ENCODE peak calls at places on chromosomes 12 and 14, in five cellular contexts. N, B, M, S and K are unnamed samples.

GRCh38 chr14:99658218-99658617 is 13.3 kb downstream of the HHIPL1 start:
- DNase-seq in N (no peak), M (no peak), S (no peak), B (no peak), K (no peak)

GRCh38 chr12:120470150-120470817 is 736 bp upstream of the SRSF9 start:
- DNase-seq in S (peak; percentile 29), M (no peak), N (no peak), B (peak; percentile 25), K (no peak)

GRCh38 chr12:99131761-99132199 is 486.7 kb downstream of the APAF1 start:
- DNase-seq in M (no peak), B (no peak), N (no peak), S (peak; percentile 14), K (no peak)

GRCh38 chr14:96584199-96584906 is 82.2 kb downstream of the PAPOLA start:
- DNase-seq in N (peak; percentile 40), M (no peak), S (peak; percentile 9), B (peak; percentile 80), K (no peak)

GRCh38 chr12:124927325-124928094 is 13.1 kb upstream of the UBC start:
- DNase-seq in M (no peak), S (peak; percentile 92), N (no peak), B (peak; percentile 82), K (no peak)

GRCh38 chr14:20612403-20612802 is 21.2 kb upstream of the RNASE12 start:
- DNase-seq in M (no peak), S (no peak), B (peak; percentile 51), N (no peak), K (no peak)

GRCh38 chr14:29802211-29802610 is 125.4 kb downstream of the PRKD1 start:
- DNase-seq in B (no peak), N (no peak), M (no peak), S (no peak), K (no peak)

GRCh38 chr14:53964249-53964648 is 7.6 kb upstream of the BMP4 start:
- DNase-seq in N (no peak), M (no peak), B (no peak), S (peak; percentile 61), K (no peak)

GRCh38 chr14:37583358-37584210 is 11.5 kb downstream of the FOXA1 start:
- DNase-seq in N (peak; percentile 57), B (no peak), S (no peak), M (no peak), K (no peak)

GRCh38 chr12:9244894-9245293 is 36.7 kb upstream of the PZP start:
- DNase-seq in M (no peak), N (no peak), S (no peak), B (no peak), K (no peak)

GRCh38 chr14:106790189-106791036 is 1264.0 kb downstream of the TMEM121 start:
- DNase-seq in B (peak; percentile 77), N (peak; percentile 28), M (no peak), S (peak; percentile 1), K (peak; percentile 57)

GRCh38 chr14:102917056-102917385 is 5.4 kb upstream of the AMN start:
- DNase-seq in B (peak; percentile 90), M (no peak), S (no peak), N (no peak), K (no peak)

GRCh38 chr14:96249016-96249415 is 7.0 kb upstream of the BDKRB1 start:
- DNase-seq in N (no peak), S (peak; percentile 92), M (peak; percentile 87), B (no peak), K (no peak)

GRCh38 chr12:93199831-93200236 is 177.9 kb upstream of the NUDT4 start:
- DNase-seq in S (no peak), B (no peak), N (no peak), M (no peak), K (no peak)

GRCh38 chr14:22554706-22555572 is 34.1 kb downstream of the DAD1 start:
- DNase-seq in B (no peak), M (no peak), S (no peak), N (no peak), K (no peak)

GRCh38 chr12:15405601-15406000 is 83.3 kb downstream of the PTPRO start:
- DNase-seq in M (no peak), S (no peak), B (no peak), N (no peak), K (no peak)

GRCh38 chr12:41202051-41202450 is 13.9 kb downstream of the PDZRN4 start:
- DNase-seq in B (no peak), S (no peak), M (no peak), N (no peak), K (no peak)

GRCh38 chr12:21456291-21456780 is 18.9 kb downstream of the PYROXD1 start:
- DNase-seq in B (no peak), N (no peak), M (no peak), S (no peak), K (no peak)

GRCh38 chr14:53855127-53855526 is 101.5 kb downstream of the BMP4 start:
- DNase-seq in M (no peak), S (no peak), B (no peak), N (no peak), K (no peak)

GRCh38 chr12:102879144-102879763 is 37.8 kb downstream of the PAH start:
- DNase-seq in S (peak; percentile 85), M (peak; percentile 63), B (peak; percentile 20), N (peak; percentile 97), K (no peak)

GRCh38 chr14:58824106-58824505 is 186.3 kb downstream of the DACT1 start:
- DNase-seq in S (peak; percentile 6), N (no peak), B (no peak), M (no peak), K (no peak)

GRCh38 chr14:20604291-20604690 is 13.1 kb upstream of the RNASE12 start:
- DNase-seq in N (no peak), M (no peak), S (no peak), B (no peak), K (no peak)

GRCh38 chr12:116594325-116595038 is 35.3 kb downstream of the MAP1LC3B2 start:
- DNase-seq in M (no peak), N (no peak), B (peak; percentile 51), S (no peak), K (peak; percentile 96)

GRCh38 chr12:96368233-96368632 is 32.0 kb downstream of the CDK17 start:
- DNase-seq in M (no peak), B (no peak), N (no peak), S (no peak), K (no peak)

GRCh38 chr12:92224685-92225331 is 79.2 kb upstream of the BTG1 start:
- DNase-seq in M (peak; percentile 19), S (peak; percentile 41), B (no peak), N (no peak), K (no peak)

GRCh38 chr12:40013847-40014246 is 92.0 kb downstream of the SLC2A13 start:
- DNase-seq in S (no peak), M (no peak), N (no peak), B (no peak), K (no peak)

GRCh38 chr14:68935761-68936209 is 43.3 kb downstream of the ACTN1 start:
- DNase-seq in B (no peak), S (no peak), M (no peak), N (no peak), K (no peak)

GRCh38 chr12:28780096-28780495 is 369.0 kb upstream of the FAR2 start:
- DNase-seq in N (no peak), B (no peak), M (no peak), S (peak; percentile 67), K (no peak)

GRCh38 chr14:66514206-66514605 is 6.3 kb downstream of the GPHN start:
- DNase-seq in N (no peak), B (no peak), M (no peak), S (no peak), K (no peak)